ENCODE peak calls at places on chromosomes 12 and 14, in eight cellular contexts. Z, U, D, B, T, S, N and J are unnamed samples.

GRCh38 chr14:52023518-52023917 is 34.2 kb downstream of the RTRAF start:
- DNase-seq in Z (no peak), U (no peak), D (peak; percentile 54), B (no peak), T (no peak), S (no peak), N (no peak), J (no peak)

GRCh38 chr14:96762650-96763049 is 34.5 kb upstream of the VRK1 start:
- DNase-seq in Z (peak; percentile 61), U (peak; percentile 84), D (peak; percentile 75), B (no peak), T (peak; percentile 89), S (no peak), N (peak; percentile 80), J (peak; percentile 21)

GRCh38 chr12:108616941-108617858 is 16.5 kb downstream of the SELPLG start:
- DNase-seq in Z (peak; percentile 44), U (no peak), D (no peak), B (peak; percentile 87), T (no peak), S (no peak), N (no peak), J (peak; percentile 74)

GRCh38 chr12:107967170-107967569 is 161.9 kb upstream of the WSCD2 start:
- DNase-seq in Z (no peak), U (peak; percentile 13), D (no peak), B (no peak), T (no peak), S (no peak), N (no peak), J (no peak)

GRCh38 chr14:61694830-61695694 is at the start of gene HIF1A:
- DNase-seq in Z (peak; percentile 97), U (peak; percentile 99), D (peak; percentile 96), B (peak; percentile 95), T (peak; percentile 94), S (peak; percentile 99), N (peak; percentile 98), J (peak; percentile 95)

GRCh38 chr12:64098709-64099354 is 123.3 kb downstream of the KICS2 start:
- DNase-seq in Z (no peak), U (peak; percentile 35), D (no peak), B (no peak), T (no peak), S (no peak), N (no peak), J (no peak)

GRCh38 chr14:87489196-87489819 is 503.7 kb downstream of the GALC start:
- DNase-seq in Z (no peak), U (no peak), D (no peak), B (no peak), T (no peak), S (no peak), N (no peak), J (no peak)

GRCh38 chr12:82740129-82741000 is 53.7 kb downstream of the TMTC2 start:
- DNase-seq in Z (no peak), U (no peak), D (peak; percentile 79), B (no peak), T (no peak), S (no peak), N (peak; percentile 19), J (no peak)

GRCh38 chr12:56425188-56425587 is 24.0 kb downstream of the TIMELESS start:
- DNase-seq in Z (no peak), U (no peak), D (no peak), B (no peak), T (no peak), S (no peak), N (no peak), J (no peak)

GRCh38 chr14:76776306-76777251 is 15.3 kb downstream of the VASH1 start:
- DNase-seq in Z (no peak), U (peak; percentile 19), D (no peak), B (no peak), T (no peak), S (no peak), N (peak; percentile 75), J (no peak)

GRCh38 chr14:22417914-22418313 is 171.1 kb downstream of the DAD1 start:
- DNase-seq in Z (no peak), U (no peak), D (no peak), B (no peak), T (no peak), S (no peak), N (no peak), J (no peak)

GRCh38 chr14:24240110-24240918 is 2.1 kb downstream of the TINF2 start:
- DNase-seq in Z (no peak), U (no peak), D (no peak), B (no peak), T (no peak), S (no peak), N (no peak), J (no peak)

GRCh38 chr14:75040497-75040896 is 10.8 kb downstream of the MLH3 start:
- DNase-seq in Z (no peak), U (no peak), D (no peak), B (no peak), T (no peak), S (no peak), N (no peak), J (no peak)

GRCh38 chr14:55451398-55451797 is 11.0 kb upstream of the TBPL2 start:
- DNase-seq in Z (no peak), U (peak; percentile 44), D (no peak), B (no peak), T (no peak), S (no peak), N (no peak), J (no peak)

GRCh38 chr14:73209943-73210342 is 27.4 kb upstream of the PAPLN start:
- DNase-seq in Z (no peak), U (no peak), D (no peak), B (no peak), T (no peak), S (no peak), N (no peak), J (no peak)

GRCh38 chr12:46442239-46442638 is 69.7 kb upstream of the SLC38A2 start:
- DNase-seq in Z (no peak), U (no peak), D (peak; percentile 81), B (no peak), T (no peak), S (no peak), N (no peak), J (no peak)

GRCh38 chr12:45050751-45051489 is at the start of gene DBX2:
- DNase-seq in Z (no peak), U (no peak), D (no peak), B (no peak), T (no peak), S (no peak), N (peak; percentile 71), J (no peak)

GRCh38 chr14:71119075-71119474 is 211.8 kb downstream of the PCNX1 start:
- DNase-seq in Z (no peak), U (no peak), D (peak; percentile 94), B (no peak), T (no peak), S (no peak), N (no peak), J (no peak)

GRCh38 chr14:63616015-63616414 is 25.7 kb downstream of the WDR89 start:
- DNase-seq in Z (no peak), U (peak; percentile 33), D (no peak), B (no peak), T (no peak), S (no peak), N (no peak), J (no peak)

GRCh38 chr12:80791863-80792262 is 75.2 kb downstream of the MYF5 start:
- DNase-seq in Z (no peak), U (no peak), D (no peak), B (no peak), T (no peak), S (no peak), N (no peak), J (no peak)

GRCh38 chr14:105328678-105329390 is 14.3 kb downstream of the PACS2 start:
- DNase-seq in Z (no peak), U (no peak), D (no peak), B (no peak), T (no peak), S (no peak), N (peak; percentile 55), J (no peak)

GRCh38 chr12:96526110-96526509 is 36.7 kb downstream of the CFAP54 start:
- DNase-seq in Z (no peak), U (no peak), D (no peak), B (no peak), T (no peak), S (no peak), N (no peak), J (no peak)

GRCh38 chr12:69633061-69633460 is 22.4 kb upstream of the LRRC10 start:
- DNase-seq in Z (no peak), U (no peak), D (no peak), B (no peak), T (no peak), S (no peak), N (peak; percentile 48), J (no peak)

GRCh38 chr14:70700955-70701354 is 59.2 kb downstream of the TTC9 start:
- DNase-seq in Z (no peak), U (no peak), D (no peak), B (no peak), T (no peak), S (peak; percentile 34), N (no peak), J (no peak)

GRCh38 chr12:89040146-89040964 is 311.9 kb downstream of the DUSP6 start:
- DNase-seq in Z (peak; percentile 46), U (peak; percentile 44), D (peak; percentile 86), B (peak; percentile 86), T (no peak), S (peak; percentile 47), N (no peak), J (peak; percentile 26)

GRCh38 chr14:100028990-100029677 is 36.1 kb upstream of the EVL start:
- DNase-seq in Z (no peak), U (no peak), D (no peak), B (no peak), T (no peak), S (no peak), N (no peak), J (no peak)